ENCODE peak calls at places on chromosomes 16 and 17, in five cellular contexts. V is fibroblast of lung, W is endothelial cell, T is heart right ventricle, B is choroid plexus epithelial cell. X is an unnamed sample.

GRCh38 chr17:15332338-15332737 is 9.1 kb downstream of the TEKT3 start:
- DNase-seq in V (no peak), W (no peak), T (no peak), B (no peak), X (no peak)

GRCh38 chr17:29126268-29126923 is 53.8 kb downstream of the MYO18A start:
- DNase-seq in V (no peak), W (no peak), T (no peak), B (no peak), X (peak)

GRCh38 chr17:50943575-50943933 is 77.4 kb upstream of the TOB1 start:
- DNase-seq in V (no peak), W (no peak), T (no peak), B (no peak), X (no peak)

GRCh38 chr17:57308543-57309186 is 52.3 kb downstream of the MSI2 start:
- DNase-seq in V (no peak), W (no peak), T (no peak), B (no peak), X (no peak)

GRCh38 chr17:3485481-3486068 is 9.8 kb downstream of the ASPA start:
- DNase-seq in V (no peak), W (no peak), T (no peak), B (no peak), X (no peak)

GRCh38 chr17:73960469-73960868 is 243.0 kb upstream of the RPL38 start:
- DNase-seq in V (no peak), W (no peak), T (no peak), B (no peak), X (no peak)

GRCh38 chr16:50282955-50283631 is 16.7 kb downstream of the ADCY7 start:
- DNase-seq in V (no peak), W (no peak), T (no peak), B (no peak), X (no peak)

GRCh38 chr17:51152766-51153209 is 571 bp upstream of the NME1 start:
- DNase-seq in V (peak), W (no peak), T (no peak), B (peak), X (no peak)

GRCh38 chr16:67278773-67279295 is 498 bp upstream of the PLEKHG4 start:
- DNase-seq in V (no peak), W (no peak), T (no peak), B (no peak), X (no peak)

GRCh38 chr16:9800180-9800738 is 382.0 kb downstream of the GRIN2A start:
- DNase-seq in V (no peak), W (no peak), T (no peak), B (no peak), X (no peak)

GRCh38 chr17:3761061-3761917 is 37.6 kb downstream of the HASPIN start:
- DNase-seq in V (no peak), W (no peak), T (no peak), B (no peak), X (no peak)

GRCh38 chr17:4331614-4332013 is 34.9 kb downstream of the UBE2G1 start:
- DNase-seq in V (no peak), W (no peak), T (no peak), B (no peak), X (peak)

GRCh38 chr17:59754547-59754946 is 47.1 kb downstream of the VMP1 start:
- DNase-seq in V (peak), W (no peak), T (no peak), B (peak), X (no peak)

GRCh38 chr16:66588981-66589713 is 9.9 kb downstream of the CMTM2 start:
- DNase-seq in V (no peak), W (peak), T (peak), B (peak), X (no peak)

GRCh38 chr17:41417576-41418015 is 6.8 kb downstream of the KRT37 start:
- DNase-seq in V (no peak), W (peak), T (no peak), B (no peak), X (no peak)
- TF ChIP-seq CTCF in V (no peak), W (peak), T (peak), B (peak), X (peak)

GRCh38 chr16:12739738-12740137 is 63.9 kb downstream of the CPPED1 start:
- DNase-seq in V (no peak), W (no peak), T (no peak), B (no peak), X (no peak)
- TF ChIP-seq CTCF in V (no peak), W (no peak), T (no peak), B (no peak), X (no peak)

GRCh38 chr16:21702259-21702658 is 38.5 kb downstream of the OTOA start:
- DNase-seq in V (no peak), W (no peak), T (no peak), B (no peak), X (no peak)

GRCh38 chr16:21703156-21703555 is 39.4 kb downstream of the OTOA start:
- DNase-seq in V (no peak), W (no peak), T (no peak), B (no peak), X (no peak)

GRCh38 chr16:21704733-21705132 is 41.0 kb downstream of the OTOA start:
- DNase-seq in V (no peak), W (no peak), T (no peak), B (no peak), X (no peak)

GRCh38 chr16:21704266-21704665 is 40.5 kb downstream of the OTOA start:
- DNase-seq in V (no peak), W (no peak), T (no peak), B (no peak), X (no peak)

GRCh38 chr16:21703589-21704174 is 39.9 kb downstream of the OTOA start:
- DNase-seq in V (no peak), W (no peak), T (no peak), B (no peak), X (no peak)
- TF ChIP-seq CTCF in V (no peak), W (no peak), T (no peak), B (no peak), X (no peak)

DNA sequence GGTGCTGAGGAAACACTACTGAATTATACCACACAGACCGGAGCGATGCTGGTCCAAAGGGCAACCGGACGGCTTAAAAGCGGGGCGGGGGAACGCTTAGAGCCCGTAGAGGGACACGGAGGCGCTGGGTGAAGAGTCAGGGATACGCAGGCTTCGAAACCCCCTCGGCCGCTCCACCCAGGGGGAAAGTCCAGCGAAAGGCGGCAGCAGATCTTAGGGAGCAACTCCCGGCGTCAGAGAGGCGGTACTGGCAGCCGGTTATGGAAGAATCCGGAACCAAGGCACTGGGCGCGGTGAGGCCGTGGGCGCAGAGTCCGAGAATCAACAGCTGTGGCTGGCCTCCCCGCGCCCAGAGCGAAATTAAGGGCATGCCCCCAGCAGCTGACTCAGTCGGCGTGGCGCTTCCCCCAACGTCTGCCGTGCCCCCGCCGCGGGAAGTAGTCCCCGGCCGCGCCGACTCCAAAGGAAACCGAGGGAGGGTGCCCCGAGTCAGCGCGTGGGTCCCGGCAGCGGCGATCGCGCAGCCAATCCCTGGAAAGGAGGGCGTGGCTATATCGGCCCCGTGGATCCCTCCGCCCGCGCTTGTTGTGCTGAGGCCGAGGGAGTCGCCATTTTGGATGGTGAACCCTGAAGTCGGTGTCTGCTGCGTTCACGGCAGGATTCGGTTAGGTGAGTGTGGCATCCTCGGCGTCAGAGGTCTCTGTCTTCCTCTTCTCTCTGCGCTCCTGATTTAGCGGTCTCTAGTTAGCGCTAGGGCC is at the start of gene IST1:
- DNase-seq in V (peak), W (peak), T (peak), B (peak), X (peak)
- TF ChIP-seq CTCF in V (no peak), W (no peak), T (no peak), B (no peak), X (no peak)

GRCh38 chr16:30972872-30973271 is 12.1 kb upstream of the HSD3B7 start:
- DNase-seq in V (peak), W (no peak), T (no peak), B (peak), X (no peak)
- TF ChIP-seq CTCF in V (no peak), W (no peak), T (no peak), B (peak), X (no peak)

GRCh38 chr16:3025032-3026002 is 1.5 kb downstream of the THOC6 start:
- DNase-seq in V (no peak), W (no peak), T (no peak), B (no peak), X (no peak)
- TF ChIP-seq CTCF in V (no peak), W (no peak), T (no peak), B (no peak), X (no peak)